ENCODE peak calls at places on chromosome 14, in six cellular contexts. V, C, L, A, N and D are unnamed samples.

GRCh38 chr14:21070610-21071224 is 613 bp downstream of the ARHGEF40 start:
- DNase-seq in L (no peak), N (no peak), A (peak), V (peak), C (peak), D (peak)

GRCh38 chr14:101474563-101475467 is 86.5 kb upstream of the DIO3 start:
- DNase-seq in A (no peak), V (peak), N (peak), L (peak), C (no peak), D (no peak)

GRCh38 chr14:89420502-89420901 is 3.5 kb upstream of the FOXN3 start:
- DNase-seq in L (no peak), N (no peak), A (no peak), C (no peak), V (no peak), D (peak)

GRCh38 chr14:58898655-58899316 is 261.0 kb downstream of the DACT1 start:
- DNase-seq in V (no peak), A (peak), C (no peak), N (no peak), L (no peak), D (no peak)

GRCh38 chr14:65195042-65195719 is 92.9 kb upstream of the MAX start:
- DNase-seq in A (no peak), C (no peak), V (no peak), N (no peak), L (no peak), D (no peak)

GRCh38 chr14:101449114-101449513 is 112.2 kb upstream of the DIO3 start:
- DNase-seq in C (no peak), V (no peak), L (no peak), A (no peak), N (no peak), D (no peak)

GRCh38 chr14:74697976-74698375 is 14.9 kb downstream of the AREL1 start:
- DNase-seq in A (no peak), C (no peak), V (no peak), L (no peak), N (no peak), D (no peak)

GRCh38 chr14:70036665-70037064 is 152.1 kb downstream of the SLC8A3 start:
- DNase-seq in V (no peak), L (no peak), N (no peak), A (no peak), C (no peak), D (no peak)

GRCh38 chr14:36805116-36805515 is 143.5 kb downstream of the PAX9 start:
- DNase-seq in L (no peak), V (no peak), A (no peak), N (no peak), C (no peak), D (no peak)

GRCh38 chr14:63404906-63405305 is 86.2 kb upstream of the GPHB5 start:
- DNase-seq in V (no peak), N (no peak), A (no peak), C (no peak), L (no peak), D (no peak)

GRCh38 chr14:58808828-58809227 is 171.1 kb downstream of the DACT1 start:
- DNase-seq in C (peak), V (no peak), A (peak), L (no peak), N (no peak), D (peak)

GRCh38 chr14:23034498-23035302 is at the start of gene PSMB5:
- DNase-seq in C (peak), L (peak), N (peak), V (peak), A (no peak), D (no peak)

GRCh38 chr14:51616724-51617409 is 34.8 kb upstream of the FRMD6 start:
- DNase-seq in L (no peak), C (no peak), V (no peak), N (no peak), A (peak), D (no peak)

GRCh38 chr14:61836184-61836583 is 74.0 kb downstream of the SNAPC1 start:
- DNase-seq in N (no peak), L (no peak), C (no peak), A (no peak), V (no peak), D (no peak)

GRCh38 chr14:103279129-103280025 is 54.7 kb upstream of the EIF5 start:
- DNase-seq in N (no peak), C (no peak), L (no peak), V (no peak), A (no peak), D (no peak)

GRCh38 chr14:67837011-67837624 is 17.5 kb downstream of the RAD51B start:
- DNase-seq in A (peak), V (no peak), C (peak), N (peak), L (no peak), D (peak)

GRCh38 chr14:58572092-58572853 is 65.5 kb upstream of the DACT1 start:
- DNase-seq in C (no peak), L (no peak), N (peak), A (peak), V (no peak), D (no peak)

GRCh38 chr14:102993523-102993922 is 63.8 kb downstream of the CDC42BPB start:
- DNase-seq in N (no peak), C (no peak), L (no peak), A (peak), V (no peak), D (no peak)

GRCh38 chr14:36208690-36209278 is 32.3 kb upstream of the PTCSC3 start:
- DNase-seq in L (no peak), V (no peak), A (no peak), C (peak), N (no peak), D (peak)

GRCh38 chr14:54650331-54651017 is 83.5 kb downstream of the SAMD4A start:
- DNase-seq in A (peak), L (no peak), C (peak), N (no peak), V (peak), D (no peak)

GRCh38 chr14:43356984-43357545 is 1150.0 kb downstream of the FSCB start:
- DNase-seq in L (no peak), A (no peak), C (no peak), N (no peak), V (no peak), D (peak)

GRCh38 chr14:92263681-92264080 is 59.3 kb upstream of the SLC24A4 start:
- DNase-seq in V (no peak), L (peak), A (no peak), N (no peak), C (peak), D (no peak)

GRCh38 chr14:31489680-31490079 is 1.8 kb upstream of the GPR33 start:
- DNase-seq in N (no peak), L (no peak), C (no peak), A (no peak), V (no peak), D (no peak)

GRCh38 chr14:93033983-93034670 is 81.6 kb downstream of the ITPK1 start:
- DNase-seq in V (no peak), C (no peak), N (peak), A (no peak), L (no peak), D (no peak)

GRCh38 chr14:33509454-33509853 is 441.4 kb downstream of the EGLN3 start:
- DNase-seq in N (no peak), A (no peak), V (no peak), L (no peak), C (no peak), D (no peak)

GRCh38 chr14:33404054-33404453 is 465.4 kb downstream of the NPAS3 start:
- DNase-seq in V (no peak), C (no peak), N (no peak), L (no peak), A (peak), D (no peak)

GRCh38 chr14:35378638-35379568 is 25.6 kb downstream of the NFKBIA start:
- DNase-seq in N (no peak), V (peak), A (no peak), L (no peak), C (no peak), D (no peak)